ENCODE peak calls at places on chromosome 14, in eight cellular contexts. T is iris pigment epithelial cell, G is HuH-7.5, J is amygdala, X is astrocyte of the spinal cord, Z is activated T-cell treated with anti-CD3 and anti-CD28 coated beads for 1 hour, P is caudate nucleus, M is NCI-H1417. R is an unnamed sample.

GRCh38 chr14:97166497-97166896 is 369.3 kb downstream of the VRK1 start:
- DNase-seq in P (no peak), M (no peak), J (no peak), G (no peak), Z (no peak), X (no peak), T (no peak), R (no peak)

GRCh38 chr14:67232066-67232465 is 9.2 kb upstream of the PALS1 start:
- DNase-seq in P (no peak), X (no peak), Z (no peak), G (no peak), M (no peak), T (no peak), J (no peak), R (peak)

GRCh38 chr14:73463411-73463810 is 5.1 kb upstream of the NUMB start:
- DNase-seq in Z (no peak), G (no peak), P (no peak), M (no peak), T (peak), X (peak), J (no peak), R (peak)

GRCh38 chr14:54040851-54041250 is 84.2 kb upstream of the BMP4 start:
- DNase-seq in T (peak), Z (no peak), X (peak), G (no peak), M (no peak), J (no peak), P (no peak), R (no peak)

GRCh38 chr14:22987291-22987690 is 4.9 kb upstream of the AJUBA start:
- DNase-seq in P (no peak), T (no peak), X (no peak), Z (no peak), M (no peak), J (no peak), G (no peak), R (no peak)

GRCh38 chr14:49641697-49642129 is 6.7 kb upstream of the DNAAF2 start:
- DNase-seq in M (no peak), T (peak), X (peak), P (no peak), Z (no peak), G (peak), J (no peak), R (peak)

GRCh38 chr14:45610303-45610702 is 357.3 kb upstream of the MIS18BP1 start:
- DNase-seq in P (no peak), T (peak), X (peak), M (no peak), J (no peak), G (no peak), Z (no peak), R (peak)

GRCh38 chr14:66082009-66082408 is 404.2 kb upstream of the CCDC196 start:
- DNase-seq in M (no peak), T (no peak), J (no peak), P (no peak), G (no peak), X (no peak), Z (no peak), R (peak)

GRCh38 chr14:74478996-74479635 is 14.0 kb downstream of the NPC2 start:
- DNase-seq in G (peak), M (peak), T (peak), Z (no peak), J (no peak), P (no peak), X (peak), R (peak)

GRCh38 chr14:104390221-104390931 is 189.2 kb upstream of the C14orf180 start:
- DNase-seq in Z (no peak), P (no peak), M (no peak), G (no peak), J (no peak), X (no peak), T (no peak), R (no peak)

GRCh38 chr14:28671425-28671824 is 95.2 kb upstream of the FOXG1 start:
- DNase-seq in G (no peak), X (peak), Z (no peak), T (peak), P (no peak), J (no peak), M (no peak), R (no peak)

GRCh38 chr14:70011098-70011497 is 131.9 kb downstream of the SMOC1 start:
- DNase-seq in G (no peak), X (no peak), J (no peak), P (no peak), Z (no peak), M (peak), T (no peak), R (peak)

R was measured in NCI-H2171 treated with DMSO at 0.1 percent for 48 hours.